ENCODE peak calls at places on chromosome 20, in ten cellular contexts. P, J, C, M, W, R, E, L, V and X are unnamed samples.

GRCh38 chr20:4507288-4507719 is 214.4 kb upstream of the PRND start:
- DNase-seq in P (peak; percentile 52), J (no peak), C (no peak), M (no peak), W (peak; percentile 87), R (peak; percentile 87), E (no peak), L (no peak), V (no peak), X (no peak)

GRCh38 chr20:23039136-23039875 is 4.2 kb downstream of the SSTR4 start:
- DNase-seq in P (no peak), J (no peak), C (no peak), M (no peak), W (no peak), R (no peak), E (no peak), L (no peak), V (no peak), X (no peak)

GRCh38 chr20:32482251-32483220 is 102.6 kb downstream of the NOL4L start:
- DNase-seq in P (no peak), J (no peak), C (peak; percentile 56), M (peak; percentile 48), W (no peak), R (peak; percentile 34), E (no peak), L (no peak), V (peak; percentile 93), X (no peak)

GRCh38 chr20:7637184-7637583 is 303.1 kb downstream of the HAO1 start:
- DNase-seq in P (peak; percentile 5), J (no peak), C (no peak), M (no peak), W (no peak), R (peak; percentile 87), E (no peak), L (no peak), V (no peak), X (peak; percentile 17)

GRCh38 chr20:41330343-41330720 is 10.3 kb upstream of the LPIN3 start:
- DNase-seq in P (peak; percentile 50), J (no peak), C (no peak), M (no peak), W (no peak), R (no peak), E (no peak), L (no peak), V (no peak), X (no peak)

GRCh38 chr20:63978319-63979220 is 872 bp downstream of the SAMD10 start:
- DNase-seq in P (no peak), J (no peak), C (peak; percentile 73), M (peak; percentile 66), W (peak; percentile 30), R (peak; percentile 92), E (peak; percentile 81), L (no peak), V (peak; percentile 93), X (no peak)

GRCh38 chr20:12068146-12068545 is 150.5 kb downstream of the BTBD3 start:
- DNase-seq in P (no peak), J (no peak), C (no peak), M (no peak), W (peak; percentile 14), R (no peak), E (no peak), L (no peak), V (peak; percentile 47), X (no peak)

GRCh38 chr20:40563296-40563950 is 125.6 kb downstream of the MAFB start:
- DNase-seq in P (peak; percentile 22), J (no peak), C (peak; percentile 21), M (peak; percentile 14), W (peak; percentile 48), R (peak; percentile 60), E (peak; percentile 71), L (peak; percentile 87), V (no peak), X (no peak)

GRCh38 chr20:13041574-13042457 is 33.0 kb downstream of the SPTLC3 start:
- DNase-seq in P (no peak), J (no peak), C (no peak), M (no peak), W (peak; percentile 17), R (peak; percentile 22), E (no peak), L (no peak), V (no peak), X (no peak)

DNA sequence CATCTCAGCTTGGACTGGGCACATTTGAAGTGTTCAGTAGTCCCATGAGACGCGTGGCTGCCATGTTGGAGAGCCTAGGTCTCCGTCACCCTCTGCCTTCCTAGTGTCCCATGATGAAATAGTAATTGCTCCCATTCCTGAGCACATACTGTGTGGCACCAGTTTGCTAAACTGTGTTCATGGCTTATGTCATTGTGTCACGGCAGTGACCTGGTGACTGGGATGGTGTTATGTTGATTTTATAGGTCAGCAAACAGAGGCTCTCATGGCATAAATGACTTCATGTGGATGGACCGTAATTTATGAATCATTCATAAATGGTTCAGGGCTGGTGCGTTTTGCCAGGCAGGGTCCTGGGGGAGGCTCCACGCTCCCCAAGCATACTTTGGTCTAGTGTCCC is 3.8 kb downstream of the BCAS4 start:
- DNase-seq in P (no peak), J (no peak), C (no peak), M (no peak), W (no peak), R (peak; percentile 28), E (no peak), L (no peak), V (no peak), X (no peak)
- H3K4me3 ChIP-seq in P (no peak overlapping the region), J (no peak overlapping the region), C (no peak overlapping the region), M (no peak overlapping the region), W (no peak overlapping the region), R (no peak overlapping the region), E (no peak overlapping the region), L (no peak overlapping the region), V (no peak overlapping the region), X (no peak overlapping the region)

DNA sequence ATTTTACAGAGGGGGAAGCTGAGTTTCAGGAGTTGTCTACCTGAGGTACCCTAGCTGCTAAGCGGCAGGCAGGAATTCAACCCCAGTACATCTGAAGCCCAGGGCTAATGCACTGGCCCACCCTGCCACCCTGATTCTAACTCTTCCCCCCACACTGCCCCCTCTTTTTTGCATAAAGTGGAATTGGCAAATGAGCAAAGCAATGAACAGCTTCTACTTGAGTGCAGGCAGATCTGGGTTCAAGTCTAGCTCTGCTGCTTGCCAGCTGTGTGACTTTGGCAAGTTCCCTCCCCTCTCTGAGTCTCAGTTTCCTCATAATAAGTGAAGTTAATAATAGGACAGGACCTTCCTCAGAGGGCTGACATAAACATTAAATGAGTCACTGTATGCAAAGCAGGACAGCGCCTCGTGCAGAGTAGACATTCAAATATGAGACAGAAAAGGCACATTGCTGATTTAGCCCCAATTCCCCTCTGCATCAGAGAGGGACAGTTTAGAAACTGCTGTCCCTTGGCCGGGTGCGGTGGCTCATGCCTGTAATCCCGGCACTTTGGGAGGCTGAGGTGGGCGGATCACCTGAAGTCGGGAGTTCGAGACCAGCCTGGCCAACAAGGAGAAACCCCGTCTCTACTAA is 4.7 kb downstream of the ADA start:
- DNase-seq in P (peak; percentile 63), J (no peak), C (no peak), M (no peak), W (peak; percentile 54), R (peak; percentile 51), E (no peak), L (no peak), V (no peak), X (no peak)
- H3K4me3 ChIP-seq in P (no peak overlapping the region), J (no peak overlapping the region), C (no peak overlapping the region), M (no peak overlapping the region), W (no peak overlapping the region), R (no peak overlapping the region), E (no peak overlapping the region), L (no peak overlapping the region), V (no peak overlapping the region), X (no peak overlapping the region)

DNA sequence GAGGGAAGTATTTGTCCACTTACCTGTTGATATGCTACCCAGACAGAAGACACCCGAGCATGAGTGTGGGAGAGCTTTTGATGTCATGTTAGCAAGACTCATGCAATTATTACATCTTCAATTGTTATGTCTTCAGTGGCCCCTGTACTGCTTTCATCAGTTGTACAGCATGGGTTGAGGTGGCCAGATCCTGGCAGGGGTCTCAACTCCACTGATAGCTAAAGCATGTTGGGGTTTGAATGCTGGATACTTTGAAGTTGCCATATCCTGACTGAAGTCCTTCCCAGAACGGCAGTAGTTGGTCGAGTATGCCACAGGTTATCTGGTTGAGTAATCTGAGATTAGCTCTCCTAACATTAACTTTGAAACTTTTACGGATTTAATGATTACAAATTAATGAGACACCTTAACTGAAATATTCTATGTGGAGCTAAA is 46.7 kb downstream of the LRRN4 start:
- DNase-seq in P (peak; percentile 2), J (no peak), C (no peak), M (no peak), W (no peak), R (peak; percentile 34), E (no peak), L (no peak), V (peak; percentile 14), X (no peak)
- H3K4me3 ChIP-seq in P (peak overlapping the region; percentile 75), J (peak overlapping the region; percentile 74), C (peak overlapping the region; percentile 96), M (peak overlapping the region; percentile 90), W (peak overlapping the region; percentile 79), R (peak overlapping the region; percentile 96), E (peak overlapping the region; percentile 74), L (peak overlapping the region; percentile 82), V (peak overlapping the region; percentile 50), X (peak overlapping the region; percentile 93)

GRCh38 chr20:58691405-58691772 is 1.2 kb upstream of the NPEPL1 start:
- DNase-seq in P (no peak), J (no peak), C (no peak), M (no peak), W (no peak), R (no peak), E (no peak), L (no peak), V (peak; percentile 56), X (no peak)

GRCh38 chr20:58694241-58695083 is 1.9 kb downstream of the NPEPL1 start:
- DNase-seq in P (no peak), J (no peak), C (no peak), M (no peak), W (no peak), R (no peak), E (no peak), L (no peak), V (peak; percentile 59), X (no peak)

GRCh38 chr20:58691773-58692578 is 624 bp upstream of the NPEPL1 start:
- DNase-seq in P (no peak), J (peak; percentile 56), C (peak; percentile 70), M (no peak), W (no peak), R (no peak), E (no peak), L (no peak), V (peak; percentile 68), X (no peak)

GRCh38 chr20:58693226-58694006 is 816 bp downstream of the NPEPL1 start:
- DNase-seq in P (no peak), J (no peak), C (no peak), M (no peak), W (no peak), R (peak; percentile 29), E (no peak), L (no peak), V (peak; percentile 70), X (no peak)

DNA sequence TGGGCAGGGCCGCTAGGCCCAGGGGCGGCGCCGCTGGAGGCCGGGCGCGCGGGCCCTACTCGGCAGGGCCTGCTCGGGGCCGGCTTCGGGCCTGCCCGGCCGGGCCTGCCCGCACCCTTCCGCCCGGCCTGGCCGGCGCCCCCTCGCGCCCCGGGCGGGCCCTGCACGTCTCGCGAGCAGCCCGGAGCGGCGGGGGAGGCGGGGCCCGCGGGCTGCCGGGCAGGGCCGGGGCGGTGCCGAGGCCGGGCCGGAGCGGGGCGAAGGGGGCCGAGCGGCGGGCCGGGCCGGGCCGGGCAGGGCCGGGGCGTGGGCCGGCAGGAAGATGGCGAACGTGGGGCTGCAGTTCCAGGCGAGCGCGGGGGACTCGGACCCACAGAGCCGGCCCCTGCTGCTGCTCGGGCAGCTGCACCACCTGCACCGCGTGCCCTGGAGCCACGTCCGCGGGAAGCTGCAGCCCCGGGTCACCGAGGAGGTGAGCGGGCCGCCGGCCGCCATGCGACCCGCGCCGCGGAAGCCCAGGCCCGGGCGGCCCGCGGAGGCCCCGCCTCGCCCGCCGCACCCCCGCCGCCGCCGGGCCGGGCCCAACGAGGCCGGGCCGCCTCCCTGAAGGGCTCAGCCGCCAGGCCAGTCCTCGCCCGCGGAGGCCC is at the start of gene NPEPL1:
- DNase-seq in P (no peak), J (no peak), C (peak; percentile 84), M (no peak), W (peak; percentile 53), R (peak; percentile 88), E (no peak), L (no peak), V (peak; percentile 97), X (no peak)
- H3K4me3 ChIP-seq in P (peak within 1 kb of the TSS; percentile 54), J (peak within 1 kb of the TSS; percentile 71), C (peak within 1 kb of the TSS; percentile 72), M (no peak within 1 kb of the TSS), W (peak within 1 kb of the TSS; percentile 31), R (peak within 1 kb of the TSS; percentile 74), E (peak within 1 kb of the TSS; percentile 54), L (peak within 1 kb of the TSS; percentile 52), V (peak within 1 kb of the TSS; percentile 36), X (no peak within 1 kb of the TSS)